ENCODE peak calls at places on chromosomes 5 and 9, in six cellular contexts. One of them, this sample, is unnamed.

GRCh38 chr9:105651806-105652205 is 10.5 kb upstream of the TAL2 start:
- DNase-seq in IMR-90: no peak
- DNase-seq in ecto neural progenitor cell: peak
- DNase-seq in MM.1S: no peak
- DNase-seq in AG20443: no peak
- DNase-seq in stimulated activated CD4-positive, alpha-beta T cell treated with anti-CD3 and anti-CD28 coated beads, Interleukin-1b, Interleukin-23, amount 100 ng/mL, for 1 hour: no peak
- DNase-seq in this sample: no peak

GRCh38 chr9:97045300-97045699 is 6.4 kb upstream of the CTSV start:
- DNase-seq in IMR-90: no peak
- DNase-seq in ecto neural progenitor cell: no peak
- DNase-seq in MM.1S: no peak
- DNase-seq in AG20443: no peak
- DNase-seq in stimulated activated CD4-positive, alpha-beta T cell treated with anti-CD3 and anti-CD28 coated beads, Interleukin-1b, Interleukin-23, amount 100 ng/mL, for 1 hour: no peak
- DNase-seq in this sample: no peak

GRCh38 chr9:1125741-1126140 is 75.6 kb downstream of the DMRT2 start:
- DNase-seq in IMR-90: peak
- DNase-seq in ecto neural progenitor cell: no peak
- DNase-seq in MM.1S: no peak
- DNase-seq in AG20443: no peak
- DNase-seq in stimulated activated CD4-positive, alpha-beta T cell treated with anti-CD3 and anti-CD28 coated beads, Interleukin-1b, Interleukin-23, amount 100 ng/mL, for 1 hour: no peak
- DNase-seq in this sample: no peak

GRCh38 chr5:168347786-168348414 is 56.5 kb downstream of the WWC1 start:
- DNase-seq in IMR-90: no peak
- DNase-seq in ecto neural progenitor cell: no peak
- DNase-seq in MM.1S: no peak
- DNase-seq in AG20443: no peak
- DNase-seq in stimulated activated CD4-positive, alpha-beta T cell treated with anti-CD3 and anti-CD28 coated beads, Interleukin-1b, Interleukin-23, amount 100 ng/mL, for 1 hour: no peak
- DNase-seq in this sample: no peak

GRCh38 chr9:115524467-115525059 is 406.6 kb upstream of the TNC start:
- DNase-seq in IMR-90: peak
- DNase-seq in ecto neural progenitor cell: peak
- DNase-seq in MM.1S: peak
- DNase-seq in AG20443: peak
- DNase-seq in stimulated activated CD4-positive, alpha-beta T cell treated with anti-CD3 and anti-CD28 coated beads, Interleukin-1b, Interleukin-23, amount 100 ng/mL, for 1 hour: no peak
- DNase-seq in this sample: peak

GRCh38 chr5:43121565-43122484 is 1.1 kb downstream of the ZNF131 start:
- DNase-seq in IMR-90: peak
- DNase-seq in ecto neural progenitor cell: no peak
- DNase-seq in MM.1S: no peak
- DNase-seq in AG20443: peak
- DNase-seq in stimulated activated CD4-positive, alpha-beta T cell treated with anti-CD3 and anti-CD28 coated beads, Interleukin-1b, Interleukin-23, amount 100 ng/mL, for 1 hour: no peak
- DNase-seq in this sample: peak

GRCh38 chr5:22754155-22754554 is 99.0 kb downstream of the CDH12 start:
- DNase-seq in IMR-90: no peak
- DNase-seq in ecto neural progenitor cell: no peak
- DNase-seq in MM.1S: no peak
- DNase-seq in AG20443: no peak
- DNase-seq in stimulated activated CD4-positive, alpha-beta T cell treated with anti-CD3 and anti-CD28 coated beads, Interleukin-1b, Interleukin-23, amount 100 ng/mL, for 1 hour: no peak
- DNase-seq in this sample: no peak

GRCh38 chr5:543755-544674 is 19.8 kb upstream of the SLC9A3 start:
- DNase-seq in IMR-90: no peak
- DNase-seq in ecto neural progenitor cell: no peak
- DNase-seq in MM.1S: peak
- DNase-seq in AG20443: no peak
- DNase-seq in stimulated activated CD4-positive, alpha-beta T cell treated with anti-CD3 and anti-CD28 coated beads, Interleukin-1b, Interleukin-23, amount 100 ng/mL, for 1 hour: no peak
- DNase-seq in this sample: no peak

GRCh38 chr9:91758491-91758981 is 191.5 kb downstream of the ROR2 start:
- DNase-seq in IMR-90: peak
- DNase-seq in ecto neural progenitor cell: peak
- DNase-seq in MM.1S: peak
- DNase-seq in AG20443: peak
- DNase-seq in stimulated activated CD4-positive, alpha-beta T cell treated with anti-CD3 and anti-CD28 coated beads, Interleukin-1b, Interleukin-23, amount 100 ng/mL, for 1 hour: no peak
- DNase-seq in this sample: peak

GRCh38 chr9:108665856-108666784 is 189.7 kb downstream of the ACTL7B start:
- DNase-seq in IMR-90: peak
- DNase-seq in ecto neural progenitor cell: peak
- DNase-seq in MM.1S: no peak
- DNase-seq in AG20443: peak
- DNase-seq in stimulated activated CD4-positive, alpha-beta T cell treated with anti-CD3 and anti-CD28 coated beads, Interleukin-1b, Interleukin-23, amount 100 ng/mL, for 1 hour: no peak
- DNase-seq in this sample: peak

GRCh38 chr5:15844253-15844652 is 335.3 kb downstream of the MARCHF11 start:
- DNase-seq in IMR-90: no peak
- DNase-seq in ecto neural progenitor cell: no peak
- DNase-seq in MM.1S: no peak
- DNase-seq in AG20443: no peak
- DNase-seq in stimulated activated CD4-positive, alpha-beta T cell treated with anti-CD3 and anti-CD28 coated beads, Interleukin-1b, Interleukin-23, amount 100 ng/mL, for 1 hour: no peak
- DNase-seq in this sample: no peak

GRCh38 chr5:106392766-106393165 is 1278.0 kb downstream of the EFNA5 start:
- DNase-seq in IMR-90: peak
- DNase-seq in ecto neural progenitor cell: no peak
- DNase-seq in MM.1S: no peak
- DNase-seq in AG20443: no peak
- DNase-seq in stimulated activated CD4-positive, alpha-beta T cell treated with anti-CD3 and anti-CD28 coated beads, Interleukin-1b, Interleukin-23, amount 100 ng/mL, for 1 hour: no peak
- DNase-seq in this sample: no peak